ENCODE peak calls at places on chromosomes 7 and 10, in four cellular contexts. H is body of pancreas, J is adipocyte, Z is neural progenitor cell. D is an unnamed sample. For H3K4me1, the result is how much of the 10 kb centered on the place peaks cover.

GRCh38 chr10:70462349-70462984 is 16.1 kb upstream of the PALD1 start:
- DNase-seq in Z (peak), H (peak), J (peak), D (peak)

GRCh38 chr10:58518775-58519174 is 6.1 kb downstream of the BICC1 start:
- DNase-seq in J (no peak), Z (no peak), H (no peak), D (no peak)

GRCh38 chr10:66440562-66440961 is 485.3 kb upstream of the LRRTM3 start:
- DNase-seq in H (no peak), J (no peak), Z (no peak), D (no peak)

GRCh38 chr7:116499168-116500070 is at the start of gene CAV2:
- DNase-seq in J (peak), Z (peak), H (peak), D (peak)

GRCh38 chr7:45920543-45921380 is at the start of gene IGFBP3:
- DNase-seq in H (peak), Z (peak), J (peak), D (no peak)

GRCh38 chr7:121282129-121282528 is 46.7 kb upstream of the WNT16 start:
- DNase-seq in H (no peak), J (no peak), Z (no peak), D (no peak)

GRCh38 chr10:88062385-88062784 is 199.0 kb downstream of the PTEN start:
- DNase-seq in H (no peak), Z (no peak), J (no peak), D (no peak)

GRCh38 chr7:47735431-47736345 is 153.8 kb upstream of the TNS3 start:
- DNase-seq in J (no peak), H (no peak), Z (no peak), D (no peak)

GRCh38 chr7:42774436-42774835 is 137.4 kb downstream of the C7orf25 start:
- DNase-seq in H (no peak), J (no peak), Z (no peak), D (no peak)

GRCh38 chr7:99312316-99313203 is 13.1 kb upstream of the ARPC1A start:
- DNase-seq in J (peak), H (peak), Z (peak), D (peak)

GRCh38 chr10:124560377-124560776 is 98.8 kb downstream of the LHPP start:
- DNase-seq in J (peak), Z (no peak), H (peak), D (peak)

GRCh38 chr7:1812693-1813393 is 142.8 kb downstream of the ELFN1 start:
- DNase-seq in Z (peak), J (no peak), H (no peak), D (no peak)

GRCh38 chr7:77266162-77266807 is 66.7 kb upstream of the FGL2 start:
- DNase-seq in Z (no peak), H (no peak), J (no peak), D (no peak)

GRCh38 chr7:141701489-141702046 is 398 bp downstream of the DENND11 start:
- DNase-seq in H (peak), J (peak), Z (peak), D (peak)

GRCh38 chr10:60139798-60140566 is 233.6 kb upstream of the CCDC6 start:
- DNase-seq in Z (peak), J (peak), H (no peak), D (no peak)

GRCh38 chr10:60141916-60142559 is 235.7 kb upstream of the CCDC6 start:
- DNase-seq in H (no peak), Z (no peak), J (no peak), D (no peak)

GRCh38 chr10:60140681-60141632 is 234.6 kb upstream of the CCDC6 start:
- DNase-seq in J (peak), H (no peak), Z (peak), D (peak)

GRCh38 chr10:60144099-60144498 is 237.7 kb upstream of the CCDC6 start:
- DNase-seq in J (no peak), H (no peak), Z (no peak), D (no peak)

GRCh38 chr10:60142736-60143135 is 236.4 kb upstream of the CCDC6 start:
- DNase-seq in Z (no peak), J (no peak), H (no peak), D (no peak)
- H3K4me1 ChIP-seq in Z (under half), J (under half), H (under half), D (under half)

DNA sequence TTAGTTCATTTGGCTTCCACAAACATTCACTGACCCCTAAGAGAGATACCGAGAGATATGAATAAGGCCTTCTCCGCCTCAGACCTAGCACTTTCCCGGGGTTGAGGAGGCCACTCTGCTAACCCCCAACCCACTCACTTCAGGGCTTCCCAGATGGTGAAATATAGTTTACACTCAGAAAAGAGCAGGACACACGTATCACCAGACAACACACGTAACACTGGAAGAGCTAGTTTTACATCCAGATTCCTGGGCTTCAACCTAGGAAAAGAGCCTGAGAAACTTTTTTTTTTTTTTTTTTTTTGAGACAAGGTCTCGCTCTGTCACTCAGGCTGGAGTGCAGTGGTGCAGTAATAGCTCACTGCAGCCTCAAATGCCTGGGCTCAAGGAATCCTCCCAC is 15.2 kb upstream of the DLG5 start:
- DNase-seq in Z (no peak), H (no peak), J (no peak), D (no peak)
- H3K4me1 ChIP-seq in Z (under half), H (under half), J (under half), D (under half)

DNA sequence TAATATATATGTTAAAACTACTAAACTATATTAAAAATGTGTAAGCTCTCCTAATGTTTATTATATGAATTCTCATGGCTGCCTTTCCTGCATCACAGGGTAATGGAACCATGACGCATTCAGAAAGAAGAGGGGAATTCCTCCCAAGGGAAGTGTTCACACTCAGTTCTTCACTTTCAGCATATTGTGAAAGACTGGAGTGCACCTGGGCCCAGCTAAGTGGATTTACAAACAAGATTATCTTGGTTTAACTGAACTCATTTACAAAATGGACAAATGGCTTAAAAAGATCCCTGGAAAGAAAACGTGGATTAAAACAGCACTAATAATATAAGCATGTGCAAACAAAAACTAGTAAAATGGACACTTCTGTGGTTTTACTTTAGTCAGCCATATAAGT is 149.8 kb downstream of the DOCK4 start:
- DNase-seq in H (no peak), J (peak), Z (peak), D (no peak)
- H3K4me1 ChIP-seq in H (under half), J (under half), Z (under half), D (under half)

GRCh38 chr10:74034301-74034700 is 36.4 kb downstream of the VCL start:
- DNase-seq in J (no peak), H (no peak), Z (no peak), D (no peak)
- H3K4me1 ChIP-seq in J (half or more), H (under half), Z (under half), D (under half)

DNA sequence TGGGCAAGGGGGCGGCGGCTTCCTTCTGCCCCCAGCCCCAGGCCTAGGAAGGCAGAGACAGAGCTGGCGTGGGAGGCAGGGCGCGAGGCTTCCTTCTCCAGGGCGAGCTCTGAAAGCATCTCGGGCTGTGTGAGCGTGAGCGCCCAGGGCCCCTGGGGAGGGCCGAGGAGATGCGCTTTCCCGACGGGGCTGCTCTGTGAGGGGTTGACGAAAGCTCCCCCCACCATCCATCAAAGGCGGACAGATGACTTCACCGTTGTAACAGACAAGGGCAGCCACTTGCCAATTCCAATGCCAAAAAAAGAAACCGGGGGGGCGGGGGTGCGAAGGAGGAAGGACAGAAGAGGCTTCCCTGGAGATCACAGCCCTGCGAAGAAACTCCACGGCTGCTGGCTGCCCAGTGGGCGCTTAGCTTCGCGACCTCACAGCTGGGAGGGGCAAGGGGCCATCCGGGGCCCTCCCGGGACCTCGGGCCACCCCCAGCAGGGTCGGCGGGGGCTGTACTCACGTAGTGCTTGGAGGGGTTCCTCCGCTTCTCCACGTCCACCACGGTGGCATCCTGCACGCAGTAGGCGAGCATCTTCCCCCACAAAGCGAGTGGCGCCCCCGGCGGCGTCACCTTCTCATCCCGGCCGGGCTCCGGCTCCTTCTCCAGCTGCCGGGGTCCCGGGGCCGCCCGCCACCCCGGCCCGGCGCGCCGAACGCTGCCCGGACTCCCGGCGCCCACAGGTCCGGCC is 521 bp downstream of the SH3PXD2A start:
- DNase-seq in H (no peak), Z (peak), J (peak), D (peak)
- H3K4me1 ChIP-seq in H (half or more), Z (under half), J (half or more), D (half or more)

GRCh38 chr10:923844-924523 is 7.5 kb downstream of the LARP4B start:
- DNase-seq in Z (no peak), J (no peak), H (no peak), D (no peak)
- H3K4me1 ChIP-seq in Z (under half), J (under half), H (half or more), D (under half)

DNA sequence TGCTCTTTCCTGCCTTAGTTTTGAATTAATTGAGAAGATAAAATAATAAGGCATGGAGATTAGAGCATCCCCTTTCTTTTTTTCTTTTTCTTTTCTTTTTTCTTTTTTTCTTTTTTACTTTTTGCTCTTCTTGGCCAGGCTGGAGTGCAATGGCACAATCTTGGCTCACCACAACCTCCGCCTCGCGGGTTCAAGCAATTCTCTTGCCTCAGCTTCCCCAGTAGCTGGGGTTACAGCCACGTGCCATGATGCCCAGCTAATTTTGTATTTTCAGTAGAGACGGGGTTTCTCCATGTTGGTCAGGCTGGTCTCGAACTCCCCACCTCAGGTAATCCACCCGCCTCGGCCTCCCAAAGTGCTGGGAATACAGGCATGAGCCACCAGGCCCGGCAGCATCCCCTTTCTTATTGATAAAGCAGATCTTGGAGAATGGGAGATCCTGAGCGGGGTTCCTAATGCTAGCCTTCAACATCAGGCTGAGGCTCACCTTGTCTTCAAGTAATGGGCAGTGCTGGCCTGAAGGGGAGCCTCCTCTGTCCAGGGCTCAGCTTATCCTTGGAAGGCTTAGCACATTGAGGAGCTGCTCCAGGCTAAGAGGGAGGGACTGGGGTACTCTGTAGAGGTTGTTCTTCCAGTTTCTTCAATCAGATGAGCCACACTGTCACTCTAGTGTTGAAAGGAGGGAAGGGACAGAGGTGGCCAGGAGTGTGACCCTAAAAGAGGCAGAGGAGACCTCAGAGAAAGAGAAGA is 27.9 kb downstream of the GSTO2 start:
- DNase-seq in J (no peak), Z (no peak), H (no peak), D (no peak)
- H3K4me1 ChIP-seq in J (under half), Z (under half), H (under half), D (under half)

D was measured in transverse colon.